ENCODE peak calls at places on chromosomes 1 and 21, in five cellular contexts. S, W, A, O and Q are unnamed samples.

GRCh38 chr1:184158911-184159701 is 107.6 kb downstream of the TSEN15 start:
- DNase-seq in O (peak; percentile 35), W (no peak), S (peak; percentile 9), A (no peak), Q (no peak)

GRCh38 chr1:179142889-179143299 is 61.0 kb downstream of the TOR3A start:
- DNase-seq in O (peak; percentile 99), W (no peak), S (peak; percentile 81), A (no peak), Q (no peak)

GRCh38 chr1:225871374-225872074 is 10.7 kb downstream of the TMEM63A start:
- DNase-seq in S (no peak), W (no peak), A (no peak), O (no peak), Q (no peak)

GRCh38 chr1:8395433-8395866 is 77.5 kb downstream of the SLC45A1 start:
- DNase-seq in O (peak; percentile 66), S (no peak), A (no peak), W (no peak), Q (no peak)

GRCh38 chr1:53585116-53585515 is 125.9 kb downstream of the DMRTB1 start:
- DNase-seq in O (peak; percentile 86), S (no peak), W (peak; percentile 2), A (no peak), Q (no peak)

GRCh38 chr21:45748593-45748992 is 105.1 kb downstream of the PCBP3 start:
- DNase-seq in O (no peak), S (no peak), W (no peak), A (peak; percentile 43), Q (no peak)

GRCh38 chr1:38241594-38242331 is 195.2 kb upstream of the POU3F1 start:
- DNase-seq in S (no peak), W (no peak), A (no peak), O (no peak), Q (no peak)

GRCh38 chr1:108561731-108562326 is 1.9 kb downstream of the EEIG2 start:
- DNase-seq in W (peak; percentile 87), S (peak; percentile 78), A (peak; percentile 77), O (peak; percentile 45), Q (no peak)

GRCh38 chr1:211724711-211725196 is 49.3 kb upstream of the NEK2 start:
- DNase-seq in A (no peak), O (no peak), S (no peak), W (no peak), Q (peak; percentile 51)

GRCh38 chr1:246725191-246725590 is 982 bp downstream of the SCCPDH start:
- DNase-seq in O (no peak), A (no peak), W (no peak), S (no peak), Q (no peak)

GRCh38 chr1:196295766-196296165 is 312.5 kb downstream of the KCNT2 start:
- DNase-seq in O (peak; percentile 22), A (no peak), S (no peak), W (no peak), Q (no peak)

GRCh38 chr1:3795453-3796214 is 664 bp downstream of the LRRC47 start:
- DNase-seq in O (peak; percentile 18), A (no peak), S (no peak), W (no peak), Q (no peak)

GRCh38 chr21:39715804-39716397 is 29.1 kb upstream of the IGSF5 start:
- DNase-seq in O (peak; percentile 47), W (peak; percentile 41), A (peak; percentile 73), S (no peak), Q (peak; percentile 44)

GRCh38 chr1:109444376-109444775 is 18.1 kb upstream of the PSMA5 start:
- DNase-seq in S (no peak), O (no peak), A (no peak), W (no peak), Q (no peak)

GRCh38 chr21:18959817-18960216 is 556.2 kb upstream of the TMPRSS15 start:
- DNase-seq in W (no peak), S (no peak), O (no peak), A (no peak), Q (no peak)

GRCh38 chr1:207997486-207998268 is 86.8 kb upstream of the CD34 start:
- DNase-seq in A (peak; percentile 72), O (peak; percentile 69), W (peak; percentile 81), S (peak; percentile 32), Q (peak; percentile 61)

GRCh38 chr21:35026617-35027557 is 22.2 kb downstream of the RUNX1 start:
- DNase-seq in W (peak; percentile 70), O (peak; percentile 67), S (no peak), A (peak; percentile 71), Q (peak; percentile 21)

GRCh38 chr1:210500831-210501230 is 172.1 kb downstream of the HHAT start:
- DNase-seq in A (no peak), W (no peak), S (peak; percentile 46), O (no peak), Q (no peak)

GRCh38 chr1:151990856-151991198 is 2.8 kb downstream of the S100A10 start:
- DNase-seq in S (no peak), O (peak; percentile 77), A (no peak), W (no peak), Q (no peak)

GRCh38 chr21:38784458-38785266 is 21.1 kb upstream of the ETS2 start:
- DNase-seq in S (no peak), W (no peak), O (no peak), A (no peak), Q (no peak)

GRCh38 chr1:115240321-115240720 is 97.7 kb downstream of the NGF start:
- DNase-seq in S (no peak), A (no peak), W (no peak), O (no peak), Q (no peak)

GRCh38 chr1:61980561-61980960 is 214.1 kb upstream of the L1TD1 start:
- DNase-seq in O (peak; percentile 5), A (no peak), S (no peak), W (peak; percentile 40), Q (no peak)

GRCh38 chr1:53367503-53368313 is 39.8 kb upstream of the LRP8 start:
- DNase-seq in O (no peak), A (peak; percentile 37), S (no peak), W (peak; percentile 19), Q (no peak)

GRCh38 chr1:14699596-14699995 is 101.1 kb downstream of the KAZN start:
- DNase-seq in S (no peak), W (no peak), O (no peak), A (no peak), Q (no peak)

GRCh38 chr1:14707774-14708450 is 109.4 kb downstream of the KAZN start:
- DNase-seq in S (no peak), A (no peak), W (no peak), O (no peak), Q (no peak)

GRCh38 chr1:14706656-14707055 is 108.2 kb downstream of the KAZN start:
- DNase-seq in W (no peak), O (no peak), A (no peak), S (no peak), Q (no peak)

GRCh38 chr1:14705824-14706223 is 107.3 kb downstream of the KAZN start:
- DNase-seq in A (no peak), W (no peak), O (no peak), S (no peak), Q (no peak)

GRCh38 chr1:14704846-14705245 is 106.4 kb downstream of the KAZN start:
- DNase-seq in O (no peak), S (no peak), A (no peak), W (no peak), Q (no peak)
- H2BK12ac ChIP-seq in O (no peak overlapping the region), S (no peak overlapping the region), A (no peak overlapping the region), W (no peak overlapping the region), Q (no peak overlapping the region)

DNA sequence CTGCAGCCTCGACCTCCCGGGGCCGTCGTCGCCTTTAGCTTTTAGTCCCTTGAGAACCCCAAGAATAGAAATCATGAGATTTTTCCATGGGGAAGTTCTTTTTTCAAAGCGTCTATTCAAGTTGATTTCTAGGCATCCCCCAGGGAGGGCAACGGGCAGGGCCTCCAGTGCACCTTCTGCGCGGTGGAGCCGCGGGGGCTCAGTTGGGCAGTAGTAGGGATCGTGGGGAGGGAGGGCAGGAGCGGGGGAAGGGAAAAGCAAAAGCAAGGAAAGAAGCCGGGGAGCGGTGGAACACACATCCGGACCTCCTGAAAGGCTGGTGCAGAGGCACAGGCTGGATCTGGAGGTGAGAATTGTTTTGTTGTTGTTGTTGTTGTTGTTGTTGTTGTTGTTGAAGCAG is 103.4 kb downstream of the PPIAL4G start:
- DNase-seq in A (peak; percentile 52), W (no peak), S (no peak), O (no peak), Q (no peak)
- H2BK12ac ChIP-seq in A (no peak overlapping the region), W (no peak overlapping the region), S (no peak overlapping the region), O (no peak overlapping the region), Q (no peak overlapping the region)

GRCh38 chr1:119136401-119136800 is 4.1 kb downstream of the WARS2 start:
- DNase-seq in S (no peak), A (no peak), O (peak; percentile 40), W (no peak), Q (no peak)
- H2BK12ac ChIP-seq in S (no peak overlapping the region), A (no peak overlapping the region), O (no peak overlapping the region), W (no peak overlapping the region), Q (no peak overlapping the region)

GRCh38 chr1:229456016-229456415 is 22.1 kb upstream of the ACTA1 start:
- DNase-seq in W (no peak), O (no peak), A (no peak), S (no peak), Q (no peak)

GRCh38 chr1:229457436-229457835 is 23.5 kb upstream of the ACTA1 start:
- DNase-seq in W (no peak), S (no peak), A (no peak), O (no peak), Q (no peak)

GRCh38 chr1:229454056-229454455 is 20.2 kb upstream of the ACTA1 start:
- DNase-seq in S (no peak), W (no peak), O (no peak), A (no peak), Q (no peak)

GRCh38 chr1:229448845-229449244 is 15.0 kb upstream of the ACTA1 start:
- DNase-seq in S (no peak), W (no peak), O (no peak), A (no peak), Q (no peak)

DNA sequence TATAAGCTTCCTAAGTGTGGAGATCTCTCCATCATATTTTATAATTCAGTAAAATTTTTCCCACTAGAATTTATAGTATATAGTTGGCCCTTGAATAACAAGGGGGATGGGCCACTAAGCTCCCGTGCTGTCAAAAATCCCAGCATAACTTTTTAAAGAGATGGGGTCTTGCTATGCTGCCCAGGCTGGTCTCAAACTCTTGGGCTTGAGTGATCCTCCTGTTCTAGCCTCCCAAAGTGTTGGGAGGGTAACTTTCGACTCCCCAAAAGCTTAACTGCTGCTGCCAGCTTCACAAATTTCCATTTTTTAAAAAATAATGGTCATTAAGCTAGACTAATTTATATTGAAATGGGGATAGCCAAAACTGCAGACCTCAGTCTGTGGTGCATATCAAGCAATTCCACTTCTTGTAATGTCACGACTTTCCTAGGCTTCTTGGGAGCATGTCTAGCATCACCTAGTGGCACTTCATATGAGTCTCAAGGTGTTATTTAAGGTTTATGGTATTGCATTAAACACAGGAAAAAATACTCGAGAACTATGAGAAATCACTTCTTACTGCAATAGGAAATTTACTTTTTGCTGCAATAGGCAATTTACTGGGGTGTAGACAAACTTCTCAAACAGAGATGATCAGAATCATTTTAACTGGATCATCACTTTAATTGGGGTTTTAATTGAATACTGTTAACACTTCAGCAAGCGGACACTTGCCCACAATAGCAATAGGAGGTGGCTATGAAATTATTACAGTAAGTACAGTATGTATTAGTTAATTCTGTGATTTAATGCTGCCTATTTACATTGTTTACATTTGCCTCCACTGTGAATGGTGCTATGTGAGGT is 19.3 kb upstream of the ACTA1 start:
- DNase-seq in O (peak; percentile 32), A (no peak), W (no peak), S (no peak), Q (no peak)
- H2BK12ac ChIP-seq in O (no peak overlapping the region), A (no peak overlapping the region), W (no peak overlapping the region), S (no peak overlapping the region), Q (no peak overlapping the region)

GRCh38 chr1:99548924-99549605 is 96.8 kb upstream of the PALMD start:
- DNase-seq in A (no peak), O (peak; percentile 43), S (no peak), W (no peak), Q (no peak)
- H2BK12ac ChIP-seq in A (no peak overlapping the region), O (no peak overlapping the region), S (no peak overlapping the region), W (no peak overlapping the region), Q (no peak overlapping the region)

GRCh38 chr21:24115141-24115540 is 1492.1 kb downstream of the MRPL39 start:
- DNase-seq in S (no peak), O (no peak), A (no peak), W (no peak), Q (no peak)
- H2BK12ac ChIP-seq in S (no peak overlapping the region), O (no peak overlapping the region), A (no peak overlapping the region), W (no peak overlapping the region), Q (no peak overlapping the region)